ENCODE peak calls at places on chromosomes 4 and X, in nine cellular contexts. F, M, V, T, B, E, I, Q and O are unnamed samples.

GRCh38 chr4:54800831-54801530 is 143.2 kb downstream of the KIT start:
- DNase-seq in F (no peak), M (no peak), V (no peak), T (no peak), B (no peak), E (no peak), I (no peak), Q (no peak), O (no peak)

GRCh38 chrX:107565916-107566602 is 62.3 kb upstream of the PRPS1 start:
- DNase-seq in F (peak; percentile 64), M (no peak), V (peak; percentile 31), T (peak; percentile 52), B (no peak), E (no peak), I (no peak), Q (no peak), O (no peak)

GRCh38 chr4:95255396-95256107 is 293.2 kb downstream of the UNC5C start:
- DNase-seq in F (peak; percentile 77), M (peak; percentile 14), V (peak; percentile 87), T (peak; percentile 61), B (no peak), E (no peak), I (no peak), Q (no peak), O (no peak)

GRCh38 chr4:123640271-123640670 is 243.7 kb downstream of the SPRY1 start:
- DNase-seq in F (no peak), M (no peak), V (peak; percentile 54), T (peak; percentile 75), B (no peak), E (no peak), I (no peak), Q (no peak), O (no peak)

GRCh38 chr4:128574706-128575105 is 234.8 kb upstream of the JADE1 start:
- DNase-seq in F (peak; percentile 93), M (peak; percentile 60), V (peak; percentile 88), T (peak; percentile 80), B (no peak), E (peak; percentile 74), I (peak; percentile 40), Q (no peak), O (peak; percentile 67)

GRCh38 chr4:37446016-37446415 is 201.5 kb downstream of the NWD2 start:
- DNase-seq in F (no peak), M (no peak), V (no peak), T (no peak), B (no peak), E (no peak), I (no peak), Q (no peak), O (no peak)

GRCh38 chr4:92303621-92304027 is at the start of gene GRID2:
- DNase-seq in F (no peak), M (no peak), V (peak; percentile 38), T (no peak), B (peak; percentile 72), E (peak; percentile 17), I (no peak), Q (no peak), O (no peak)

GRCh38 chr4:148311493-148311892 is 130.7 kb downstream of the NR3C2 start:
- DNase-seq in F (no peak), M (no peak), V (no peak), T (peak; percentile 1), B (no peak), E (no peak), I (no peak), Q (no peak), O (no peak)

GRCh38 chrX:20267924-20268701 is 1.4 kb upstream of the RPS6KA3 start:
- DNase-seq in F (no peak), M (peak; percentile 38), V (peak; percentile 28), T (no peak), B (peak; percentile 83), E (peak; percentile 47), I (no peak), Q (peak; percentile 69), O (peak; percentile 22)

GRCh38 chr4:145340071-145340695 is 141.5 kb upstream of the SMAD1 start:
- DNase-seq in F (no peak), M (no peak), V (no peak), T (no peak), B (peak; percentile 27), E (no peak), I (no peak), Q (no peak), O (no peak)

DNA sequence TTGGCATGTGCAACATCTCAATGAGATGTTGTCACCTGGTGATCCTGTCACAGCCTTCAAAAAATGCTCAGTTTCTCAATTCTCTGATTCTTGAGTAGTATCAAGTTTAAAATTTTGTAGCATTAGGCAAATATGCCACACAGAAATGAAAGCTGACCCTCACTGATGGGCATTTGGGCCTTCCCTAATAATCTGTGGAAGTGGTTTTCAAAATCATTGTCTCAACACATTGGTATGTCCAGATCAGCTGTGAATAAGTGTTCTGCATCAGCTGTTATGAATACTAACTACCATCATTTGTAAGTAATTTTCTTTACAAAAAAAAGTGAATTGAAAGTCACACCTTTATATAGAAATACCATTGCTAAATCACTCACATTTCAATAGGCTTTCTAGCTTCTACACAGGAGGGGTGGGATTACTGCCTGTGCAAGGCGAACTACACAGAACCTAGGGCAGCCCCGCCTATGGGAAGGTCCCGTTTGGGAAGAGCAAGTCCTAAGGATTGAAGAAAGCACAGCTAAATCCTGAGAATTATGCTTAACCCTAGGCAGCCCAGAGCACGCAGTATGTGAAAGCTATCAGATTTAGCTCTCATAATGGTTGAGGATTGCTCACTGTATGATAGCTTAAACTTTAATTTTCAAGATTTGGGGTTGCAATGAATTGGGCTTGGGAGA is 73.4 kb downstream of the GPC3 start:
- DNase-seq in F (no peak), M (no peak), V (no peak), T (no peak), B (no peak), E (no peak), I (no peak), Q (no peak), O (no peak)
- TF ChIP-seq CTCF in F (no peak), M (no peak), V (no peak), T (no peak), B (no peak), E (no peak), I (no peak), Q (no peak), O (no peak)

DNA sequence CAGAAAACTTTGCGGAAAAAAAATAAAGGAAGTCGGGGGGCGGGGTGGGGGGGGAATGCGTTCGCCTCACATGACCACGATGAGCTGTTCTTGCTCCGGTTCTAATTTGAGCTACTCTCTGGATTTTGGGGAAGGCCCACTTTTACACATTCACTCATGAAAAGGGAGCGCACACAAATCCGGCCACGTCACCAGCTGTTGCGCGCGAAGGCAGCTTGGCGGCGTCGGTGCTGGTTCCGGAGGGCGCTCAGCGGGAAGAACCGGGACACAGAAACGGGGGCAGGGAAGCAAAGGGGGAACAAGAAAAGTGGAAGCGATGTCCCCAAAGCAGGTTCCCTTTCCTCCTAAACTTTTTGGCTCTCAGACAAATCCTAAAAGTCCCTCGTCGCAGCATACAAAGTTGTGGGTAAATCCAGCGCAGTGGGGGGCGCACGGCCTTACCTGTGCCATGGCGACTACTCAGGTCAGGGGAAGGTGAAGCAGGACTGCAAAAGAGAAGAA is 590 bp downstream of the ANXA5 start:
- DNase-seq in F (peak; percentile 59), M (peak; percentile 86), V (peak; percentile 87), T (peak; percentile 86), B (peak; percentile 94), E (peak; percentile 33), I (peak; percentile 60), Q (peak; percentile 84), O (peak; percentile 39)
- TF ChIP-seq CTCF in F (peak; percentile 15), M (no peak), V (peak; percentile 31), T (peak; percentile 8), B (no peak), E (no peak), I (no peak), Q (peak; percentile 17), O (no peak)

GRCh38 chrX:16804923-16805464 is 18.7 kb downstream of the TXLNG start:
- DNase-seq in F (no peak), M (no peak), V (no peak), T (no peak), B (no peak), E (no peak), I (no peak), Q (no peak), O (no peak)

GRCh38 chrX:16807548-16807947 is 21.3 kb downstream of the TXLNG start:
- DNase-seq in F (no peak), M (no peak), V (peak; percentile 60), T (peak; percentile 50), B (no peak), E (no peak), I (no peak), Q (no peak), O (no peak)

DNA sequence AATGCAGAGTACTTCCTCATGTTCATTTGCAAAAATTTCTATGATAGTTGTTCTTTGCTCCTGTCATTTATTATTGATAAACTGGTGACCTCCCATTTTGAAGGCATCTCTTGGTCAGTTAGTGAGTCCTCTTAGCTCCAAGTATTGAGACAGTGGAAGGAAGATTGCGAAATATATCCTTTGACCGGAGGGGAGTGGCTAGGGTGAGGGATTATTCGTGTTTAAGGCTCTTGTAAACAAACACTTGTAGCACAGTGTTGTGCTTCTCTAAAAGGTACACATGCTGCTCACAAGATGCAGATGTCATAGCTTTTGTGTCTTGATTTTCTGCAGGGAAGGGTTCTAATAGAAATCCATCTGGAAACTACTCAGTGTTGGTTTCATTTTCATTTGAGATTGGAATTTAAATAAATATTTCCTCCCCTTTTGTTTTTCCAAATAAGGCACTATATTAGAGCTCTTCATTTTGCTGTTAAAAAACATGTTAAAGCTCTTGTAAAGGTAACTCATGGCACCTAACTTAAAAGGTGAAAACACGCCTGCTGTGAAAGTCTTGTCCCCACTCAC is 21.8 kb downstream of the TXLNG start:
- DNase-seq in F (peak; percentile 15), M (no peak), V (peak; percentile 78), T (peak; percentile 80), B (no peak), E (no peak), I (no peak), Q (no peak), O (no peak)
- TF ChIP-seq CTCF in F (no peak), M (no peak), V (no peak), T (no peak), B (no peak), E (no peak), I (no peak), Q (no peak), O (no peak)

GRCh38 chr4:64539234-64539849 is 130.1 kb upstream of the TECRL start:
- DNase-seq in F (peak; percentile 62), M (peak; percentile 48), V (peak; percentile 74), T (peak; percentile 61), B (no peak), E (peak; percentile 46), I (no peak), Q (no peak), O (peak; percentile 54)

GRCh38 chr4:64533637-64534036 is 124.4 kb upstream of the TECRL start:
- DNase-seq in F (no peak), M (no peak), V (no peak), T (no peak), B (no peak), E (no peak), I (no peak), Q (no peak), O (no peak)

GRCh38 chr4:64533159-64533558 is 123.9 kb upstream of the TECRL start:
- DNase-seq in F (no peak), M (no peak), V (no peak), T (no peak), B (no peak), E (no peak), I (no peak), Q (no peak), O (no peak)

DNA sequence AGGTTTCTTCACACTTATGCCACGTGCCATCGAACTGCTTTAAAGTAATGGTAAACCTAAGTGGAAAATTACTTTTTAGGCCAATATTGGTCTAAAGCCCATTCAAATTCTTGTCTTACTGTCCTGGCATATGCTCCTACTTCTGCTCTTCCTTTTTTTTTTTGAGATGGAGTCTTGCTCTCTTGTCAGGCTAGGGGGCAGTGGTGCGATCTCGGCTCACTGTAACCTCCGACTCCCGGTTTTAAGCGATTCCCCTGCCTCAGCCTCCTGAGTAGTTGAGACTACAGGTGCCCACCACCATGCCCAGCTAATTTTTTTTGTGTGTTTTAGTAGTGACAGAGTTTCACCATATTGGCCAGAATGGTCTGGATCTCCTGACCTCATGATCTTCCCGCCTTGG is 129.0 kb upstream of the TECRL start:
- DNase-seq in F (no peak), M (no peak), V (no peak), T (no peak), B (no peak), E (no peak), I (no peak), Q (no peak), O (no peak)
- TF ChIP-seq CTCF in F (no peak), M (peak; percentile 6), V (peak; percentile 2), T (no peak), B (no peak), E (no peak), I (no peak), Q (no peak), O (no peak)